ENCODE peak calls at places on chromosomes 11 and 22, in four cellular contexts. G is HCT116, Q is A549, P is stomach. O is an unnamed sample.
A peak's percentile ranks its signal among the peaks of the same experiment; 100 is the strongest.

GRCh38 chr22:27210111-27210739 is 552.8 kb downstream of the MIAT start:
- DNase-seq in G (no peak), Q (no peak), P (no peak), O (peak; percentile 70)

GRCh38 chr11:1943977-1944376 is 3.2 kb upstream of the MRPL23 start:
- DNase-seq in G (no peak), Q (no peak), P (no peak), O (no peak)

GRCh38 chr11:117315285-117316196 is 515 bp downstream of the BACE1 start:
- DNase-seq in G (no peak), Q (no peak), P (no peak), O (no peak)

GRCh38 chr11:57348636-57349323 is 10.6 kb downstream of the P2RX3 start:
- DNase-seq in G (no peak), Q (no peak), P (no peak), O (no peak)

GRCh38 chr22:22208657-22209056 is 35.9 kb upstream of the VPREB1 start:
- DNase-seq in G (no peak), Q (no peak), P (no peak), O (no peak)

GRCh38 chr22:37633082-37633692 is 6.3 kb upstream of the SH3BP1 start:
- DNase-seq in G (no peak), Q (no peak), P (no peak), O (no peak)

GRCh38 chr11:44223261-44223660 is 86.7 kb downstream of the ALX4 start:
- DNase-seq in G (no peak), Q (no peak), P (no peak), O (no peak)

GRCh38 chr11:120385690-120386089 is 49.5 kb downstream of the ARHGEF12 start:
- DNase-seq in G (no peak), Q (no peak), P (no peak), O (no peak)

GRCh38 chr22:50197000-50197800 is 3.6 kb upstream of the SELENOO start:
- DNase-seq in G (no peak), Q (no peak), P (no peak), O (no peak)

GRCh38 chr11:57937431-57937830 is 86.2 kb upstream of the OR9Q1 start:
- DNase-seq in G (no peak), Q (no peak), P (no peak), O (no peak)

GRCh38 chr11:132060546-132060945 is 690.1 kb downstream of the NTM start:
- DNase-seq in G (no peak), Q (no peak), P (no peak), O (no peak)

GRCh38 chr11:26187639-26188038 is 144.3 kb upstream of the ANO3 start:
- DNase-seq in G (no peak), Q (no peak), P (no peak), O (no peak)

GRCh38 chr11:44905131-44905866 is 45.4 kb downstream of the TP53I11 start:
- DNase-seq in G (no peak), Q (no peak), P (no peak), O (no peak)

GRCh38 chr11:119318240-119319135 is 1.6 kb upstream of the MCAM start:
- DNase-seq in G (no peak), Q (no peak), P (no peak), O (no peak)

GRCh38 chr22:26766510-26767350 is 109.3 kb downstream of the MIAT start:
- DNase-seq in G (no peak), Q (no peak), P (no peak), O (no peak)

GRCh38 chr11:76962583-76963416 is 71.4 kb upstream of the B3GNT6 start:
- DNase-seq in G (no peak), Q (no peak), P (peak; percentile 55), O (no peak)

GRCh38 chr11:1435820-1436467 is 46.2 kb downstream of the BRSK2 start:
- DNase-seq in G (no peak), Q (peak; percentile 52), P (no peak), O (no peak)

GRCh38 chr22:38872831-38873248 is 824 bp upstream of the CBX6 start:
- DNase-seq in G (no peak), Q (peak; percentile 59), P (peak; percentile 51), O (peak; percentile 35)

GRCh38 chr11:104668797-104669463 is 229.3 kb downstream of the CASP12 start:
- DNase-seq in G (peak; percentile 39), Q (no peak), P (no peak), O (no peak)

GRCh38 chr11:123546515-123546914 is 107.9 kb downstream of the SCN3B start:
- DNase-seq in G (no peak), Q (no peak), P (no peak), O (no peak)

GRCh38 chr11:115197433-115197832 is 306.8 kb downstream of the CADM1 start:
- DNase-seq in G (no peak), Q (no peak), P (no peak), O (no peak)

GRCh38 chr22:23088199-23088604 is 17.9 kb downstream of the GNAZ start:
- DNase-seq in G (no peak), Q (no peak), P (peak; percentile 78), O (no peak)

GRCh38 chr11:76709259-76709658 is 38.7 kb upstream of the LRRC32 start:
- DNase-seq in G (no peak), Q (no peak), P (no peak), O (no peak)

GRCh38 chr22:16609548-16610261 is 17.1 kb upstream of the CCT8L2 start:
- DNase-seq in G (no peak), Q (no peak), P (no peak), O (no peak)

GRCh38 chr22:16603448-16603768 is 10.8 kb upstream of the CCT8L2 start:
- DNase-seq in G (no peak), Q (no peak), P (no peak), O (no peak)

DNA sequence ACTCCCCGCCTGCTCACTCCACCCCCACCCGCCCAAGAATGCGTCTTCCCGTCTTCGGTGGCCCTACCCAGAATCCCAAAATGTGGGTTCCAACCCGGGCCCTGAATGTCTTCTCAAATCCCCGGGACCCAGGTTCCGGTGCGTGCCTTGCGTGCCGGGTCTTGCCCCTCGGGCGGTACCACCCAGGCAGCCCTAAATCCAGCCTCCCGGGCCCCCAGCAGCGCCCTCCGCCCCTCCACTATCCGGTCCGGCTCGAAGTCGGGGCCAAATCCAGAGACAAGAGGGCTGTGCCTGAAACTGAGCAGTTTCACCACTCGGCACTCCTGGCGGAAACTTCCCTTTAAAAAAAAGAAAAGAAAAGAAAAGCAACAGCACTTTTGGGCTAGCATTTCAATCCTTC is 16.3 kb upstream of the CCT8L2 start:
- DNase-seq in G (no peak), Q (no peak), P (no peak), O (no peak)
- H3K4me3 ChIP-seq in G (no peak overlapping the region), Q (no peak overlapping the region), P (peak overlapping the region; percentile 19), O (no peak overlapping the region)

GRCh38 chr11:87356428-87356827 is 318.7 kb downstream of the TMEM135 start:
- DNase-seq in G (no peak), Q (no peak), P (no peak), O (no peak)

GRCh38 chr11:87351671-87352070 is 313.9 kb downstream of the TMEM135 start:
- DNase-seq in G (no peak), Q (no peak), P (no peak), O (no peak)

GRCh38 chr11:87352759-87353707 is 315.3 kb downstream of the TMEM135 start:
- DNase-seq in G (peak; percentile 57), Q (peak; percentile 79), P (peak; percentile 87), O (peak; percentile 97)

GRCh38 chr11:87355614-87356013 is 317.9 kb downstream of the TMEM135 start:
- DNase-seq in G (no peak), Q (no peak), P (no peak), O (no peak)

GRCh38 chr11:87353904-87354303 is 316.2 kb downstream of the TMEM135 start:
- DNase-seq in G (no peak), Q (no peak), P (no peak), O (no peak)
- TF ChIP-seq POLR2A in G (no peak), Q (no peak), P (no peak), O (no peak)

GRCh38 chr22:33577862-33578411 is 342.3 kb downstream of the LARGE1 start:
- DNase-seq in G (no peak), Q (no peak), P (no peak), O (no peak)
- H3K4me3 ChIP-seq in G (no peak overlapping the region), Q (no peak overlapping the region), P (no peak overlapping the region), O (no peak overlapping the region)

GRCh38 chr11:73477518-73477917 is 101.3 kb downstream of the RELT start:
- DNase-seq in G (no peak), Q (no peak), P (no peak), O (no peak)

GRCh38 chr11:73478737-73479347 is 102.6 kb downstream of the RELT start:
- DNase-seq in G (peak; percentile 26), Q (peak; percentile 61), P (no peak), O (no peak)

GRCh38 chr11:73480677-73481076 is 104.5 kb downstream of the RELT start:
- DNase-seq in G (no peak), Q (no peak), P (no peak), O (no peak)

DNA sequence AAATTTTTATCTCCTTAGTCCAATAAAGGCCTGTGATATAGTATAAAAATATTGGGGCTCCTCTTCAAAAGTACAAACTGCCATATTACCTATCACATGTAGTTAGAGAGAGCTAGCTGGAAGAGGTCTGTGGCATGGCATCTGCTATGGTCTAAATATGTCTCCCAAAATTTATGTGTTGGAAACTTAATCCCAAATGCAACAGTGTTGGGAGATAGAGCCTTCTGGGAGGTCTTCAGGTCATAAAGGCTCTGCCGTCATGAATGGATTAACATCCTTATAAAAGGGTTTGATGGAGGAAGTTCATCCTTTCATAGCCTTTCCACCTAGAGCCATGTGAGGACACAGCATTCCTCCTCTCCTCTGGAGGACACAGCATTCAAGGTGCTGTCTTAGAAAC is 105.4 kb downstream of the RELT start:
- DNase-seq in G (no peak), Q (no peak), P (no peak), O (no peak)
- TF ChIP-seq POLR2A in G (no peak), Q (no peak), P (no peak), O (no peak)